ENCODE peak calls at places on chromosomes 13 and 19, in four cellular contexts. L is mesendoderm, R is IMR-90, S is H1. O is an unnamed sample.
A peak's percentile ranks its signal among the peaks of the same experiment; 100 is the strongest.

GRCh38 chr13:27599845-27600553 is 20.3 kb downstream of the LNX2 start:
- DNase-seq in L (peak; percentile 84), R (peak; percentile 67), S (no peak), O (no peak)

GRCh38 chr13:42592915-42593718 is 19.2 kb downstream of the TNFSF11 start:
- DNase-seq in L (peak; percentile 26), R (no peak), S (no peak), O (no peak)

GRCh38 chr19:4717191-4717965 is 6.3 kb downstream of the DPP9 start:
- DNase-seq in L (no peak), R (peak; percentile 70), S (no peak), O (no peak)

GRCh38 chr19:33301011-33301899 is 1.1 kb downstream of the CEBPA start:
- DNase-seq in L (no peak), R (no peak), S (peak; percentile 64), O (no peak)

GRCh38 chr19:56821675-56822074 is 18.9 kb downstream of the PEG3 start:
- DNase-seq in L (no peak), R (no peak), S (no peak), O (no peak)

GRCh38 chr13:19324325-19324724 is 142.7 kb upstream of the TUBA3C start:
- DNase-seq in L (no peak), R (no peak), S (no peak), O (no peak)

GRCh38 chr19:44757735-44758505 is 9.4 kb downstream of the BCL3 start:
- DNase-seq in L (peak; percentile 77), R (peak; percentile 63), S (peak; percentile 77), O (peak; percentile 74)

GRCh38 chr19:15180451-15181390 is 20.1 kb downstream of the NOTCH3 start:
- DNase-seq in L (peak; percentile 85), R (no peak), S (peak; percentile 81), O (peak; percentile 93)

GRCh38 chr13:104740616-104741222 is 1674.5 kb upstream of the SLC10A2 start:
- DNase-seq in L (no peak), R (no peak), S (no peak), O (no peak)

GRCh38 chr13:97222934-97223710 is 989 bp downstream of the MBNL2 start:
- DNase-seq in L (no peak), R (no peak), S (no peak), O (no peak)

GRCh38 chr19:1651548-1652394 is 644 bp downstream of the TCF3 start:
- DNase-seq in L (peak; percentile 47), R (peak; percentile 23), S (no peak), O (no peak)

GRCh38 chr19:10390652-10391286 is 10.4 kb upstream of the TYK2 start:
- DNase-seq in L (peak; percentile 79), R (peak; percentile 71), S (peak; percentile 88), O (peak; percentile 85)

GRCh38 chr13:33401238-33401637 is 115.7 kb upstream of the STARD13 start:
- DNase-seq in L (no peak), R (no peak), S (no peak), O (no peak)

GRCh38 chr19:10013834-10014618 is 743 bp downstream of the RDH8 start:
- DNase-seq in L (no peak), R (no peak), S (no peak), O (no peak)

DNA sequence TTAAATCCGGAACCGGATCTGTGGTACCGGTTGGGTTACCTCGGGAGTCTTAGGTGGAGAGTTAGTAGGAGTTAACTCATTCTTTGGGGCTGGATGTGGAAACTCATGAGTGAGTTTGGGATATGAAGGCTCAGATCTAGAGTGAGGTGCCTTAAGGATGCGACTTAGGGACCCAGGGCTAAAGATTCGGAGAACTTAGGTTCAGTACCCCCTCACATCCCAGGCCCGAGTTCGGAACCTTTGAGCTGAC is 317 bp downstream of the ACTMAP start:
- DNase-seq in L (no peak), R (no peak), S (no peak), O (no peak)
- H4K8ac ChIP-seq in L (peak overlapping the region; percentile 97), R (peak overlapping the region; percentile 99), S (peak overlapping the region; percentile 97), O (no peak overlapping the region)

DNA sequence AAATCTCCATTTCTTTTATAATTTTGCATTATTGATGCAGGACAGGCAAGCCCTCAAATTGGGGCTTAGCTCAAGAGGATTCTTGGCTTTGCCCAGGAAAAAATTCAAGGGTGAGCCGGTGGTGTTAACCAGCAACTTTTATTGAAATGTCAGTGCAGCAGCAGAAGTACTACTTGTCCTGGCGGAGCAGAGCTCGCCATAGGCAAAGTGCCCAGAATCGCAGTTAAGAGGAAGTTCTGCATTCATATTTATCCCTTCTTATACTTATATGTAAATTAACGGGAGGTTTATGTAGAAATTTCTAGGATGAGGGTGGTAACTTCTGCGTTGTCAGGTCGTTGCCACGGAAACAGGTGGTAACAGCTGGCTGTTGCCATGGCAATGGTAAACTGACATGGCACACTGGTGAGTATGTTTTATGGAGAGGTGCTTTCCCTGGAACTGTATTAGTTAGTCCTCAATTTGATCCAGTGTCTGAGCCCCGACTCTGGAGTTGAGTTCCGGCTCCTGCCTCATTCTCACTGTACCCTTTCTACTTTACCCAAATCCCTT is 2494.8 kb upstream of the PCDH20 start:
- DNase-seq in L (peak; percentile 75), R (peak; percentile 7), S (peak; percentile 52), O (peak; percentile 40)
- H3K56ac ChIP-seq in L (no peak overlapping the region), R (no peak overlapping the region), S (no peak overlapping the region), O (no peak overlapping the region)

DNA sequence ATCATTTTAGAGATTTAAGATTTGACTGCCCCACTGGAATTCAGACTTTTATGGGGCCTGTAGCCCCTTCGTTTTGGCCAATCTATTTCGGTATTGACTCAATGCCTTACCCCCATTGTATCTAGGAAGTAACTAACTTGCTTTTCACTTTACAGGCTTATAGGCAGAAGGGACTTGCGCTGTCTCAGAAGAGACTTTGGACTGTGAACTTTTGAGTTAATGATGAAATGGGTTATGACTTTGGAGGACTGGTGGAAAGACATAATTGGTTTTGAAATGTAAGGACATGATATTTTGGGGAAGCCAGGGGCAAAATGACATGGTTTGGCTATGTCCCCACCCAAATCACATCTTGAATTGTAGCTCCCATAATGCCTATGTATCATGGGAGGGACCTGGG is 463.0 kb upstream of the KLHL1 start:
- DNase-seq in L (no peak), R (no peak), S (no peak), O (no peak)
- H4K8ac ChIP-seq in L (no peak overlapping the region), R (no peak overlapping the region), S (no peak overlapping the region), O (no peak overlapping the region)

DNA sequence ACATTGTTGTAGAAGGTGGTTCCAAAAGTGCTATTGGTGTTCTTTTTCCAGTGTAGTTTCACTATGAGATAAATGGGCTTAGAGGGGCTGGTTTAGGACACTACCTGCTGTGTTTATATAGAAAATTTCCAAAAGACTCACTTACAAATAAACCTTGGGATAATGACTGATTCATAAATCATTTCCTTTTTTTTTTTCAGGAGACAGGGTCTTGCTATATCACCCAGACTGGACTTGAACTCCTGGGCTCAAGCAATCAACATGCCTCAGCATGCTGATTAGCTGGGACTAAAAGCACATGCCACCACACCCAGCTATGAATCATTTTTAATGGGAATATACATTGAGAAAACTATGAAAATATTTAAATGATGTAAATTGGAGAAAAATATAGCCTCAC is 376.6 kb downstream of the PCDH9 start:
- DNase-seq in L (no peak), R (no peak), S (no peak), O (no peak)
- H3K56ac ChIP-seq in L (no peak overlapping the region), R (no peak overlapping the region), S (no peak overlapping the region), O (no peak overlapping the region)